ENCODE peak calls at places on chromosomes 6 and 20, in ten cellular contexts. B is activated CD4-positive, CD25-positive, alpha-beta regulatory T cell; T is kidney tubule cell; Y is transverse colon; F is T1000; V is GM20000; R is T-helper 1 cell; N is HTR-8/SVneo; G is RPMI7951; W is NCI-H774. L is an unnamed sample.

GRCh38 chr6:72458521-72458920 is 163.3 kb upstream of the KCNQ5 start:
- DNase-seq in Y (no peak), G (no peak), T (no peak), V (no peak), W (no peak), N (no peak), R (no peak), B (no peak), F (no peak), L (no peak)

GRCh38 chr6:88360203-88360797 is 194.2 kb upstream of the CNR1 start:
- DNase-seq in F (no peak), G (peak; percentile 85), V (no peak), T (peak; percentile 79), N (no peak), Y (no peak), W (no peak), R (no peak), B (no peak), L (no peak)

GRCh38 chr6:81769834-81770233 is 17.4 kb upstream of the TENT5A start:
- DNase-seq in F (peak; percentile 36), W (no peak), V (no peak), R (no peak), B (no peak), G (peak; percentile 24), T (peak; percentile 50), Y (no peak), N (no peak), L (no peak)

GRCh38 chr6:144289006-144289405 is 3.9 kb downstream of the UTRN start:
- DNase-seq in T (no peak), G (no peak), Y (no peak), B (no peak), V (no peak), R (no peak), F (no peak), N (no peak), W (no peak), L (no peak)

GRCh38 chr20:58555078-58555765 is 40.0 kb upstream of the APCDD1L start:
- DNase-seq in F (no peak), V (no peak), B (no peak), N (peak; percentile 99), T (peak; percentile 83), G (peak; percentile 95), R (no peak), W (no peak), Y (no peak), L (no peak)

GRCh38 chr6:116616757-116617093 is 446 bp downstream of the RSPH4A start:
- DNase-seq in N (peak; percentile 12), Y (peak; percentile 9), R (no peak), F (peak; percentile 9), B (no peak), W (peak; percentile 41), T (peak; percentile 38), G (no peak), V (peak; percentile 13), L (no peak)

GRCh38 chr20:64279826-64280459 is 24.4 kb downstream of the PCMTD2 start:
- DNase-seq in Y (no peak), N (no peak), V (no peak), T (peak; percentile 75), F (no peak), W (no peak), G (no peak), B (no peak), R (no peak), L (no peak)

GRCh38 chr20:41476013-41476441 is 109.4 kb upstream of the EMILIN3 start:
- DNase-seq in N (peak; percentile 26), R (no peak), Y (peak; percentile 16), B (no peak), F (no peak), W (peak; percentile 55), V (no peak), G (peak; percentile 60), T (peak; percentile 12), L (no peak)

GRCh38 chr6:18405477-18406293 is 18.5 kb downstream of the RNF144B start:
- DNase-seq in R (no peak), B (no peak), Y (no peak), G (peak; percentile 67), N (peak; percentile 80), V (no peak), W (no peak), T (peak; percentile 91), F (peak; percentile 57), L (no peak)

GRCh38 chr6:87832025-87832825 is 130.2 kb upstream of the AKIRIN2 start:
- DNase-seq in Y (no peak), R (no peak), G (peak; percentile 18), N (peak; percentile 13), W (no peak), F (no peak), V (peak; percentile 36), T (peak; percentile 57), B (no peak), L (no peak)

GRCh38 chr6:10518461-10519216 is 2.5 kb upstream of the GCNT2 start:
- DNase-seq in N (no peak), Y (peak; percentile 27), B (no peak), T (peak; percentile 75), W (no peak), G (peak; percentile 50), F (no peak), R (no peak), V (no peak), L (no peak)

GRCh38 chr6:31272856-31273626 is 1.1 kb upstream of the HLA-C start:
- DNase-seq in N (no peak), T (no peak), W (no peak), R (no peak), V (no peak), Y (no peak), G (peak; percentile 7), B (no peak), F (no peak), L (no peak)

GRCh38 chr20:59435496-59435895 is 135.1 kb downstream of the EDN3 start:
- DNase-seq in B (no peak), R (no peak), F (no peak), W (peak; percentile 67), V (no peak), N (no peak), Y (no peak), T (no peak), G (no peak), L (no peak)

GRCh38 chr6:104118274-104118673 is 741.4 kb downstream of the HACE1 start:
- DNase-seq in W (no peak), N (peak; percentile 19), G (no peak), T (peak; percentile 51), R (no peak), B (no peak), Y (no peak), F (peak; percentile 27), V (no peak), L (no peak)

GRCh38 chr6:16752206-16752867 is 8.9 kb downstream of the ATXN1 start:
- DNase-seq in T (peak; percentile 75), B (no peak), G (peak; percentile 90), F (no peak), Y (no peak), V (no peak), R (no peak), W (no peak), N (no peak), L (no peak)

L was measured in Peyer's patch.